ENCODE peak calls at places on chromosome 10, in six cellular contexts. B is heart left ventricle, X is right cardiac atrium, L is A549, H is adipocyte, Q is endodermal cell. F is an unnamed sample. For H3K4me1, the result is how much of the 10 kb centered on the place peaks cover.

GRCh38 chr10:93907049-93907448 is 13.3 kb downstream of the SLC35G1 start:
- DNase-seq in B (no peak), X (no peak), L (no peak), H (no peak), Q (no peak), F (no peak)

GRCh38 chr10:7338469-7338868 is 72.4 kb downstream of the SFMBT2 start:
- DNase-seq in B (no peak), X (no peak), L (no peak), H (no peak), Q (no peak), F (no peak)

GRCh38 chr10:112137381-112137987 is 46.1 kb downstream of the GPAM start:
- DNase-seq in B (peak), X (peak), L (peak), H (peak), Q (peak), F (peak)

GRCh38 chr10:21724695-21725371 is 190.8 kb downstream of the MLLT10 start:
- DNase-seq in B (peak), X (peak), L (peak), H (peak), Q (peak), F (peak)

GRCh38 chr10:49761789-49762565 is at the start of gene OGDHL:
- DNase-seq in B (peak), X (peak), L (no peak), H (peak), Q (peak), F (no peak)

GRCh38 chr10:49743464-49744075 is 18.6 kb downstream of the OGDHL start:
- DNase-seq in B (no peak), X (no peak), L (no peak), H (no peak), Q (no peak), F (no peak)

GRCh38 chr10:125161570-125162139 is 1.3 kb upstream of the CTBP2 start:
- DNase-seq in B (no peak), X (no peak), L (no peak), H (no peak), Q (no peak), F (peak)

GRCh38 chr10:52818019-52818418 is 45.4 kb upstream of the MBL2 start:
- DNase-seq in B (no peak), X (no peak), L (no peak), H (peak), Q (peak), F (no peak)

GRCh38 chr10:125633517-125633999 is 49.4 kb downstream of the TEX36 start:
- DNase-seq in B (no peak), X (no peak), L (no peak), H (no peak), Q (no peak), F (no peak)

GRCh38 chr10:95350212-95350829 is 59.5 kb upstream of the PDLIM1 start:
- DNase-seq in B (no peak), X (no peak), L (no peak), H (peak), Q (no peak), F (no peak)

GRCh38 chr10:58179238-58179637 is 88.5 kb downstream of the IPMK start:
- DNase-seq in B (no peak), X (no peak), L (no peak), H (no peak), Q (no peak), F (no peak)

GRCh38 chr10:73512207-73512743 is 16.5 kb upstream of the PPP3CB start:
- DNase-seq in B (no peak), X (no peak), L (no peak), H (no peak), Q (no peak), F (no peak)

GRCh38 chr10:57769298-57769697 is 498.4 kb downstream of the IPMK start:
- DNase-seq in B (no peak), X (no peak), L (no peak), H (no peak), Q (no peak), F (no peak)

GRCh38 chr10:102394801-102395676 is 466 bp upstream of the NFKB2 start:
- DNase-seq in B (peak), X (peak), L (peak), H (peak), Q (peak), F (peak)

GRCh38 chr10:102392306-102392705 is 3.2 kb upstream of the NFKB2 start:
- DNase-seq in B (no peak), X (no peak), L (no peak), H (no peak), Q (no peak), F (no peak)

GRCh38 chr10:102395677-102396197 is at the start of gene NFKB2:
- DNase-seq in B (no peak), X (no peak), L (no peak), H (no peak), Q (no peak), F (no peak)

GRCh38 chr10:102393411-102394078 is 2.0 kb upstream of the NFKB2 start:
- DNase-seq in B (no peak), X (no peak), L (no peak), H (no peak), Q (no peak), F (no peak)

DNA sequence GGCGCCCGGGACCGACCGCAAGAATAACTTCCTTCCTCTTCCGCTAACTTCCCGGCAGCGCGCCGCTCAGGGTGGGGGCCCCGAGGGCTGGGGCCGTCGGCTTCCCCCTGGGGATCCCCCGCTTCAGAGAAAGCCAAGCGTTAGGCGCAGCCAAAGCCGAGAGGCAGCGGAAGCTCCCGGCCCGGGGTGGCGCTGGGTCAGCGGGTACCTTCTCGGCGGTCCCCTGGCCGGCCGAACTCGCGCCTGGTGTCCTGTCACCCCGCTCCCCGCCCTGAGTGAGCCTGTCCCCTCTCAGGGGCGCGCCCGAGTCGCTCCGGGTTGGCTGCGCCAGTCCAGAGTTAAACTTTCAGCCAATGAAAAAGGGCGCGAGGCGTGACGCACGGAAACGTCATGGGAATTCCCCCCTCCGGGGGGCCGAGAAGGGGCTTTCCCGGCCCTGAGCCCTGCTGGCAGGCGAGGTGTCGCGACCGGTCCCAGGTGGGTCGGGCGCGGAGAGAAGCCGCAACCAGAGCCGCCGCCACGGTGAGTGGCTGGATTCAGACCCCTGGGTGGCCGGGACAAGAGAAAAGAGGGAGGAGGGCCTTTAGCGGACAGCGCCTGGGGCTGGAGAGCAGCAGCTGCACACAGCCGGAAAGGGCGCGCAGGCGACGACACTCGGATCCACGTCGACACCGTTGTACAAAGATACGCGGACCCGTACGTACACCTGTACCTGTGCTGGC is 1.3 kb upstream of the NFKB2 start:
- DNase-seq in B (peak), X (peak), L (peak), H (peak), Q (peak), F (peak)
- H3K4me1 ChIP-seq in B (under half), X (under half), L (under half), H (under half), Q (under half), F (under half)

GRCh38 chr10:71692598-71693307 is 26.8 kb downstream of the C10orf105 start:
- DNase-seq in B (no peak), X (no peak), L (no peak), H (no peak), Q (no peak), F (no peak)
- H3K4me1 ChIP-seq in B (under half), X (under half), L (under half), H (under half), Q (under half), F (under half)

DNA sequence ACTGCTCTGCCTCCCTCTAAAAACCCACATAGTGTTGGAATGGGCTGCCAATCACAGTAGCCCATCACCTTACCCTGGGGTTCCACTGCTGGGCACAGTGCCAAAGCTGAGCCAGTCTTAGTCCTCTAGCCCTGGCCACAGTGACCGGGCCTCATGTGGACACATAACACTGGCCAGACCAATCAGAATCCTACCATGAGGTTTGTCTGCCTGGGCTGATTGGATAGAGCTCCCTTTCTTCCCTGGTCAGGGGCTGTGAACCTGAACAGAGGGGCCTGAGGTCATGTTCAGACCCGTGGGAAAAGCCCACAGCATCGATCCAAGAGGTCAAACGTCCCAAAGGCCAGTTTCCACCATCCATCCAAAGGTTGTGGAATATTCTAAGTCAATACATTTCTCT is 6.1 kb downstream of the DLG5 start:
- DNase-seq in B (no peak), X (no peak), L (no peak), H (no peak), Q (no peak), F (no peak)
- H3K4me1 ChIP-seq in B (under half), X (under half), L (half or more), H (under half), Q (under half), F (under half)

DNA sequence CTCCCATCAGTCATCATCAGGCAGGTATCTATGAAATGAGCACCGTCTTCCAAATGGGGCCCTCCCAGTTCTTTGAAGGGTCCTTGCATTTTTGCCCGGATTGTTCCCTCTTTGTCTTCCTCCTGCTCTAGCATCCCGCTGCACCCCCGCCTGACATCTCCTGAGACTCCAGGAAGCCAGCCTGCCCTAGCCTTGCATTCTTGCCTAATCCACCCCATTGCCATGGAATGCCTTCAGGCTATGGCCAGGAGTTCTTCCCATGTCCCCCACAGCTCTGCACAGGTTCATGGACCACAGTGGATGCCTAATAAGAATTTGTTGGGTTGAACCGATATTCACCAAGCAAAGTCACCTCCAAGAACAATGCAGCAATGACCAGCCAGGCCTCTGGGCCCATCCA is 62.1 kb downstream of the ZMIZ1 start:
- DNase-seq in B (no peak), X (no peak), L (no peak), H (no peak), Q (peak), F (no peak)
- H3K4me1 ChIP-seq in B (half or more), X (half or more), L (half or more), H (under half), Q (under half), F (half or more)

GRCh38 chr10:132462463-132463332 is 65.7 kb downstream of the PWWP2B start:
- DNase-seq in B (no peak), X (no peak), L (no peak), H (no peak), Q (peak), F (peak)
- H3K4me1 ChIP-seq in B (half or more), X (under half), L (under half), H (under half), Q (under half), F (under half)

GRCh38 chr10:103576862-103577261 is 83.4 kb downstream of the NEURL1 start:
- DNase-seq in B (no peak), X (no peak), L (no peak), H (no peak), Q (no peak), F (no peak)

GRCh38 chr10:103572597-103573321 is 79.3 kb downstream of the NEURL1 start:
- DNase-seq in B (no peak), X (peak), L (no peak), H (no peak), Q (no peak), F (no peak)

GRCh38 chr10:103575416-103576075 is 82.0 kb downstream of the NEURL1 start:
- DNase-seq in B (no peak), X (peak), L (no peak), H (no peak), Q (no peak), F (no peak)

GRCh38 chr10:103576076-103576471 is 82.6 kb downstream of the NEURL1 start:
- DNase-seq in B (no peak), X (no peak), L (no peak), H (no peak), Q (no peak), F (no peak)

GRCh38 chr10:103574116-103575061 is 80.9 kb downstream of the NEURL1 start:
- DNase-seq in B (no peak), X (peak), L (no peak), H (no peak), Q (no peak), F (no peak)
- H3K4me1 ChIP-seq in B (under half), X (under half), L (under half), H (under half), Q (under half), F (under half)